ENCODE peak calls at places on chromosomes 11 and 22, in ten cellular contexts. H, D, J, X, N, P, I, O, U and B are unnamed samples. For H3K27me3, the result is how much of the 10 kb centered on the place peaks cover.

GRCh38 chr11:11215944-11216343 is 137.1 kb downstream of the CSNK2A3 start:
- DNase-seq in H (no peak), D (no peak), J (no peak), X (no peak), N (no peak), P (no peak), I (no peak), O (no peak), U (peak), B (no peak)

GRCh38 chr11:61577383-61578118 is 3.3 kb downstream of the SYT7 start:
- DNase-seq in H (no peak), D (no peak), J (no peak), X (no peak), N (no peak), P (peak), I (peak), O (no peak), U (peak), B (peak)

GRCh38 chr11:64947202-64947814 is 11.6 kb upstream of the GPHA2 start:
- DNase-seq in H (no peak), D (no peak), J (no peak), X (no peak), N (no peak), P (no peak), I (no peak), O (no peak), U (no peak), B (peak)

GRCh38 chr22:37880668-37881440 is 25.2 kb upstream of the MICALL1 start:
- DNase-seq in H (peak), D (peak), J (no peak), X (no peak), N (no peak), P (no peak), I (no peak), O (no peak), U (no peak), B (no peak)

GRCh38 chr11:90438069-90438468 is 215.2 kb upstream of the CHORDC1 start:
- DNase-seq in H (no peak), D (no peak), J (no peak), X (no peak), N (no peak), P (no peak), I (peak), O (no peak), U (no peak), B (no peak)

GRCh38 chr11:122727101-122727929 is 71.8 kb downstream of the UBASH3B start:
- DNase-seq in H (no peak), D (no peak), J (no peak), X (no peak), N (no peak), P (no peak), I (no peak), O (no peak), U (peak), B (no peak)

GRCh38 chr11:60891103-60891741 is 15.2 kb downstream of the PRPF19 start:
- DNase-seq in H (peak), D (no peak), J (no peak), X (no peak), N (no peak), P (peak), I (no peak), O (no peak), U (no peak), B (no peak)

GRCh38 chr22:25030636-25031035 is 78.1 kb downstream of the KIAA1671 start:
- DNase-seq in H (peak), D (no peak), J (no peak), X (no peak), N (no peak), P (peak), I (no peak), O (no peak), U (no peak), B (no peak)

GRCh38 chr11:250740-251299 is 14.0 kb downstream of the PSMD13 start:
- DNase-seq in H (no peak), D (peak), J (peak), X (peak), N (peak), P (peak), I (peak), O (no peak), U (peak), B (peak)

GRCh38 chr11:34706709-34707461 is 86.0 kb downstream of the EHF start:
- DNase-seq in H (no peak), D (peak), J (no peak), X (no peak), N (no peak), P (no peak), I (peak), O (no peak), U (no peak), B (no peak)

GRCh38 chr11:33643167-33643817 is 57.3 kb downstream of the C11orf91 start:
- DNase-seq in H (no peak), D (no peak), J (peak), X (no peak), N (no peak), P (no peak), I (peak), O (no peak), U (no peak), B (no peak)

GRCh38 chr22:46360891-46361290 is 25.4 kb downstream of the TRMU start:
- DNase-seq in H (no peak), D (no peak), J (no peak), X (no peak), N (no peak), P (no peak), I (no peak), O (no peak), U (no peak), B (no peak)

GRCh38 chr11:47916361-47916841 is 64.0 kb upstream of the PTPRJ start:
- DNase-seq in H (peak), D (no peak), J (no peak), X (no peak), N (no peak), P (peak), I (no peak), O (no peak), U (peak), B (peak)

GRCh38 chr11:104151404-104152204 is 12.3 kb downstream of the PDGFD start:
- DNase-seq in H (no peak), D (peak), J (no peak), X (no peak), N (no peak), P (no peak), I (no peak), O (no peak), U (no peak), B (no peak)

GRCh38 chr22:49521787-49522224 is 305.9 kb downstream of the BRD1 start:
- DNase-seq in H (no peak), D (no peak), J (no peak), X (no peak), N (no peak), P (no peak), I (no peak), O (no peak), U (no peak), B (no peak)

GRCh38 chr11:99693941-99694492 is 673.3 kb downstream of the CNTN5 start:
- DNase-seq in H (no peak), D (peak), J (no peak), X (no peak), N (no peak), P (no peak), I (no peak), O (no peak), U (no peak), B (no peak)

GRCh38 chr22:47127441-47127871 is 365.0 kb downstream of the TBC1D22A start:
- DNase-seq in H (no peak), D (no peak), J (no peak), X (peak), N (no peak), P (no peak), I (no peak), O (no peak), U (no peak), B (no peak)

GRCh38 chr22:50162391-50162956 is 8.1 kb upstream of the PANX2 start:
- DNase-seq in H (no peak), D (no peak), J (no peak), X (peak), N (no peak), P (no peak), I (no peak), O (no peak), U (no peak), B (no peak)

GRCh38 chr22:49570032-49570848 is 257.4 kb downstream of the BRD1 start:
- DNase-seq in H (peak), D (no peak), J (no peak), X (peak), N (peak), P (no peak), I (no peak), O (no peak), U (no peak), B (peak)

GRCh38 chr11:75107187-75107586 is 10.5 kb upstream of the OR2AT4 start:
- DNase-seq in H (no peak), D (peak), J (no peak), X (no peak), N (no peak), P (no peak), I (no peak), O (no peak), U (no peak), B (no peak)

GRCh38 chr11:122816701-122817100 is 21.6 kb upstream of the CRTAM start:
- DNase-seq in H (no peak), D (no peak), J (no peak), X (no peak), N (no peak), P (no peak), I (no peak), O (no peak), U (no peak), B (no peak)

GRCh38 chr11:8748317-8748716 is 65.7 kb downstream of the RPL27A start:
- DNase-seq in H (no peak), D (no peak), J (no peak), X (no peak), N (no peak), P (no peak), I (no peak), O (no peak), U (no peak), B (no peak)

GRCh38 chr11:76243157-76243556 is 36.9 kb upstream of the WNT11 start:
- DNase-seq in H (no peak), D (no peak), J (no peak), X (peak), N (no peak), P (no peak), I (peak), O (no peak), U (peak), B (no peak)

GRCh38 chr11:6474806-6475500 is 1.2 kb upstream of the TRIM3 start:
- DNase-seq in H (no peak), D (no peak), J (no peak), X (no peak), N (no peak), P (no peak), I (peak), O (no peak), U (no peak), B (no peak)

GRCh38 chr11:34825670-34826383 is 90.4 kb downstream of the APIP start:
- DNase-seq in H (no peak), D (peak), J (peak), X (peak), N (no peak), P (no peak), I (no peak), O (no peak), U (no peak), B (peak)

GRCh38 chr22:39900306-39901227 is at the start of gene GRAP2:
- DNase-seq in H (no peak), D (no peak), J (no peak), X (no peak), N (no peak), P (no peak), I (no peak), O (no peak), U (no peak), B (no peak)

GRCh38 chr11:11988099-11988651 is 20.3 kb downstream of the DKK3 start:
- DNase-seq in H (no peak), D (peak), J (no peak), X (no peak), N (no peak), P (no peak), I (no peak), O (no peak), U (no peak), B (no peak)

GRCh38 chr11:72581067-72581466 is 93.2 kb downstream of the PDE2A start:
- DNase-seq in H (peak), D (no peak), J (no peak), X (peak), N (no peak), P (no peak), I (no peak), O (no peak), U (no peak), B (no peak)

DNA sequence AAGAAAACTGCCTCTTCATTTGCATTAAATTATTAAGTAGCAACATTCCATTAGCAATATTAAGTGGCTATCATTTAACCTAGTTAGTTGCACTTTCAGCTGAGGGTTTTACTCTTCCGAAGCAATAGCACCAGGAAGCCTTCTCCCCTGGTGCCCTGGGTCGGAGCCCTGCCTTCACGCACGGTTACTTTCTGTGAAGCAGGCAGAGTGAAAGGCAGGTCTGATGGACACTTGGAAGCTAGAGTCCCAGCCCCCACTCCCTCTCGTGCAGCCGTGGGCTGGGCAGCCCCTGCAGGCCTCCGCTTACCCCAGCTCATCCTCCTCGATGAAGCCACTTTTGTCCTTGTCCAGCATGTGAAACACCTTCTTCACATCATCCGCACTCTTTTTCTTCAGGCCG is 2.0 kb downstream of the PVALB start:
- DNase-seq in H (no peak), D (no peak), J (no peak), X (no peak), N (no peak), P (no peak), I (no peak), O (no peak), U (no peak), B (no peak)
- H3K27me3 ChIP-seq in H (under half), D (under half), J (under half), X (under half), N (under half), P (half or more), I (under half), O (under half), U (half or more), B (under half)

GRCh38 chr11:101128571-101129202 is 926 bp downstream of the PGR start:
- DNase-seq in H (peak), D (no peak), J (no peak), X (no peak), N (peak), P (peak), I (peak), O (no peak), U (peak), B (no peak)

GRCh38 chr11:101129203-101129943 is at the start of gene PGR:
- DNase-seq in H (peak), D (no peak), J (peak), X (peak), N (peak), P (peak), I (peak), O (no peak), U (peak), B (peak)

GRCh38 chr11:101127699-101128570 is 1.7 kb downstream of the PGR start:
- DNase-seq in H (peak), D (no peak), J (peak), X (peak), N (peak), P (peak), I (peak), O (no peak), U (peak), B (peak)

GRCh38 chr11:101127348-101127698 is 2.3 kb downstream of the PGR start:
- DNase-seq in H (peak), D (no peak), J (peak), X (no peak), N (peak), P (peak), I (peak), O (no peak), U (peak), B (peak)

GRCh38 chr11:101126551-101127347 is 2.9 kb downstream of the PGR start:
- DNase-seq in H (peak), D (no peak), J (no peak), X (no peak), N (peak), P (peak), I (peak), O (no peak), U (peak), B (no peak)
- H3K4me3 ChIP-seq in H (peak), D (peak), J (peak), X (peak), N (peak), P (peak), I (peak), O (peak), U (peak), B (no peak)

DNA sequence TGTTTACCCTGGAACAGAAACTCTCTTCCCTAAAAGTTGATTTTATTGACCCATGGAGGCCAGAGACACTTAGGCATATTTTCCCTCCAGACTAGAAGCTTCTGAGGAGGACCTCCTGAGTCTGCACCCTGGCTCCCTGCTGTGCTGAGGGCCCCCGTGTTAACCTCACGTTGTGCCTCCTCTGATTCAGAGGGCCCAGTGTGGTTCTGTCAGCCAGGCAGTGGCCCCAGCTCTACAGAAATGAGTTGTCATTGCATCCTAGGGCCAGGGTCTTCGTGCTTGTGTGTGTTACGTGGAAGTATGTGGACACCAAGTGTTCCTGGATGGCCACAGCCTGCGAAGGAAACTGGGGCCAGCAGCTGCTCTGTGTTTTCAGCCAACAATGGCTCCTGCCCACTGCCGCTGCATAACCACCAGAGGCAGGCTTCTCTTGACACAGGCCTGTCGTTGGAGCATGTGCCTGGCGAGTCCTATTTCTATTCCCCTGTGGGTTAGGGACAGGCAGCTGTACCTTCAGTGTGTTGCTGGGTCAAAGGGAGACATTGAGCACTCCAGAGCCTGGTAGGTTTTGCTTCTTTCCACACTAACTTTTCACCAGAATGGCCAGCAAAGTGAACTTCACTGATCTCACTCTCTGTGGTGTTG is 44.5 kb downstream of the MED15 start:
- DNase-seq in H (peak), D (no peak), J (no peak), X (no peak), N (peak), P (peak), I (no peak), O (no peak), U (no peak), B (no peak)
- TF ChIP-seq CTCF in H (peak), D (no peak), J (no peak), X (peak), N (peak), P (peak), I (no peak), O (peak), U (peak), B (no peak)

GRCh38 chr22:44661070-44661469 is 40.9 kb upstream of the PRR5 start:
- DNase-seq in H (no peak), D (no peak), J (no peak), X (no peak), N (no peak), P (no peak), I (peak), O (no peak), U (peak), B (no peak)

GRCh38 chr22:44661659-44662569 is 40.1 kb upstream of the PRR5 start:
- DNase-seq in H (no peak), D (no peak), J (no peak), X (no peak), N (no peak), P (no peak), I (no peak), O (no peak), U (no peak), B (no peak)

GRCh38 chr22:44660051-44660830 is 41.8 kb upstream of the PRR5 start:
- DNase-seq in H (no peak), D (no peak), J (no peak), X (no peak), N (no peak), P (no peak), I (no peak), O (no peak), U (no peak), B (no peak)

GRCh38 chr22:44658371-44658953 is 43.5 kb upstream of the PRR5 start:
- DNase-seq in H (peak), D (no peak), J (no peak), X (no peak), N (no peak), P (peak), I (no peak), O (no peak), U (peak), B (no peak)

GRCh38 chr22:44659140-44659539 is 42.9 kb upstream of the PRR5 start:
- DNase-seq in H (no peak), D (no peak), J (no peak), X (no peak), N (no peak), P (peak), I (no peak), O (no peak), U (no peak), B (no peak)
- H3K27me3 ChIP-seq in H (under half), D (under half), J (under half), X (under half), N (under half), P (under half), I (under half), O (under half), U (under half), B (under half)

DNA sequence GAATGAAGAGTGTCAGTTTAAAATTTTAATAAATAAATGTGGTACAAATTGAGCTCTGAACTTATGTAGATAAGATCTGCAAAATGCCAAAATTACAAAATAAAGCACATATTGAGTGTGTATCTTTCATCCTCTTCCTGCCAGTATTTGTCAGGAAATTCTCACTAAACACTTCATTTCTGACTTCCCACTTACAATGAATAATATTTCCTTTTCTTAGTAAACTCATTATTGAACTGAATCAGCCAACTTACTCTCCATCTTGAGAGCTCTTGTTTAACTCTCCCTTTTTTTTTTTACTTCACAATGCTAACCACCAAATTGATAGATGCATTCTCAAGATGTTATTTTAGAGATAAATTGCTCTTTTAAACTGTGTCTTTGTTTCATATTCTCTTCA is 1230.2 kb downstream of the JRKL start:
- DNase-seq in H (no peak), D (no peak), J (no peak), X (no peak), N (no peak), P (no peak), I (no peak), O (no peak), U (no peak), B (no peak)
- H3K4me3 ChIP-seq in H (no peak), D (no peak), J (no peak), X (no peak), N (no peak), P (no peak), I (no peak), O (no peak), U (no peak), B (no peak)

DNA sequence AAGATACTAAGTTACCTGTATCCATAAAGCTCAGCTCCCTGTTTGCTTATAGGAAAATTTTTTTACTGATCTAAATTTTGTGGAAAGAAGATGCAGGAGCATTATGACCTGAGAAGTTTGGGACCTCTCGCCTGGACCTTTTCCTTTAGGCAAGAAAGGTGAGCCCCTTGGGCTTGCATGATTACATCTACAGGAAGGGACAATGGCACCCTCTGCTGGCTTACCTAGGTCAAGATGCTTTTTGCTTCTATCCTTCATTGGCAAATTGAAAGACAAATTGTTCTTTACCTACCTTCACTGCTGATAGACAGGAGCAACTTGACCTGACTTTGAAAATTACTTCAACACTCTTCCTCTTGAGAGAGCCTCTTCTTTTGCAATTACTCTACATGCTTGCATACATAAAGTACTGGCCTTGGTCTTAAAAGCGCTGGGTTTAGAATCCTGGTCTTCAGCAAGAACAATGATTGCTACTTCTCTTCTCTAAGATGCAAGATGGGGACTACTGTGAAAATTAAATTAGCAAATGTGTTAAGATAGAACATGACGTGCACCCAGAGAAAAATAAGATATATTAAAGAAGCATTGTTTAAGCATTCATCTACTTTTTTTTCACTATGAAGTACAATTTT is 147.2 kb downstream of the TRPC6 start:
- DNase-seq in H (peak), D (peak), J (no peak), X (no peak), N (no peak), P (peak), I (peak), O (no peak), U (peak), B (peak)
- TF ChIP-seq CTCF in H (peak), D (peak), J (peak), X (peak), N (peak), P (peak), I (peak), O (peak), U (peak), B (peak)